ENCODE peak calls at places on chromosomes 7 and 10, in five cellular contexts. G is A549, Q is K562, S is HepG2, L is GM12878. U is an unnamed sample.

GRCh38 chr7:30353932-30354607 is 69.7 kb downstream of the ZNRF2 start:
- DNase-seq in L (no peak), G (no peak), Q (no peak), S (no peak), U (no peak)

GRCh38 chr10:72016608-72017310 is 52.6 kb downstream of the CHST3 start:
- DNase-seq in L (no peak), S (no peak), G (no peak), Q (no peak), U (no peak)

GRCh38 chr7:27147211-27148030 is at the start of gene HOXA6:
- DNase-seq in G (no peak), S (no peak), L (no peak), Q (no peak), U (peak)

GRCh38 chr10:124999433-125000365 is 57.8 kb downstream of the ZRANB1 start:
- DNase-seq in Q (no peak), G (no peak), S (no peak), L (no peak), U (peak)

GRCh38 chr7:41955475-41956243 is 252.8 kb upstream of the INHBA start:
- DNase-seq in G (peak), L (no peak), S (no peak), Q (no peak), U (peak)

GRCh38 chr7:132080967-132081668 is 495.2 kb downstream of the PLXNA4 start:
- DNase-seq in Q (no peak), S (no peak), G (no peak), L (no peak), U (no peak)

GRCh38 chr7:20329389-20330175 is 1.1 kb upstream of the ITGB8 start:
- DNase-seq in S (peak), G (peak), L (peak), Q (peak), U (peak)

GRCh38 chr10:101214446-101215396 is 14.5 kb downstream of the LBX1 start:
- DNase-seq in G (peak), Q (peak), L (no peak), S (peak), U (peak)

GRCh38 chr10:51521605-51522004 is 177.8 kb downstream of the CSTF2T start:
- DNase-seq in S (no peak), L (no peak), G (no peak), Q (no peak), U (no peak)

GRCh38 chr7:158658475-158658874 is 46.1 kb downstream of the NCAPG2 start:
- DNase-seq in L (no peak), S (no peak), G (no peak), Q (no peak), U (no peak)

DNA sequence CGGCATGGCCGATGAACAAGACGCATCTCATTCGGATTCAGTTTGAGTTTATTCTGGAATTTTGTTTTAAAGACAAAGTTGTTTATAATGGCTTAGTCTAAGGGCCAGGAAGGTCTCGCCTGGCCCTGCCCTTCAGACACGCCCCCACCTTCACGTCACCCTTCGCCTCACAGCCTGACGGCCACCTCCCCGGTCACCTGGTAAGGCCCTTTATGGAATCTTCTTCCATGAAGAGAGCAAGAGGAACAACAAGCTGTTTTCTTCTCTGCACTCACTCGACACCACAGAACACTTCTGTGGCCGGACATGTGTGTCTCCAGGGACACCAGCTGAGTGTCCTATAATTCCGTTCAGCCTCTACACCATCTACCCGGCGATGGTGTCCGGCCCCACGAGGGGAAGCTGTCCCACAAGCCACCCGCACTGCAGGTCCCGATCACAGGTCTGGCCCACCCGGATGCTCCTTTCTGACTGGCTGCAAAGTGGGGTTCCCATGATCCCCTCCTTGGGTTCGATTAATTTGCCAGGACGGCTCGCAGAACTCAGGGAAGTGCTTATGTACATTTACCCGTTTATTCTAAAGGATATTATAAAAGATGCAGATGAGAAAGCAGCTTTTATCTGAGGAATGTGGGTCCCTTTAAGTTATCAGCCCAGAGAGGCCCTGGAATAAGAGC is 17.4 kb upstream of the KNDC1 start:
- DNase-seq in G (no peak), Q (no peak), S (no peak), L (no peak), U (no peak)
- TF ChIP-seq MYC in G (no peak), Q (no peak), S (no peak), L (no peak), U (no peak)

GRCh38 chr7:50448823-50449222 is 1.3 kb downstream of the FIGNL1 start:
- DNase-seq in S (no peak), G (no peak), L (no peak), Q (no peak), U (no peak)

GRCh38 chr7:50449881-50450690 is at the start of gene FIGNL1:
- DNase-seq in Q (peak), G (peak), L (peak), S (peak), U (peak)

GRCh38 chr7:50449501-50449880 is 659 bp downstream of the FIGNL1 start:
- DNase-seq in G (no peak), L (no peak), S (no peak), Q (no peak), U (no peak)

GRCh38 chr7:50446542-50446960 is 3.6 kb downstream of the FIGNL1 start:
- DNase-seq in L (peak), G (peak), Q (no peak), S (peak), U (peak)

DNA sequence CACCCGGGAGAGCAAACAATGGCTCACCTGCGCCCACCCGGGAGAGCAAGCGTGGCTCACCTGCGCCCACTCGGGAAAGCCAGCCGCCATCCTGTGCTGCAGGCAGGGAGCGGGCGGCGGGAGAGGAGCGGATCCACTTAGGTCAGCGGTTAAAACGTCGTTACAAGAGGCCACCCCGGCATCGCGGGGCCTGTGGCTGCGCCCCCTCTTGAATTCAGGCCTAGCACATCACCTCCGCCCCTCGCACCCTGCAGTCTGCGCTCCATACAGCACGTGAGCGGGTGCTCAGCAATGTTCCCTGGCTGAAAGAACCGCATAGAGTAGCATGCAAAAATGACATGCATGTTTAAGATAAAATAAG is 521 bp upstream of the FIGNL1 start:
- DNase-seq in S (no peak), G (peak), L (no peak), Q (no peak), U (no peak)
- H3K27ac ChIP-seq in S (no peak), G (peak), L (peak), Q (peak), U (peak)

GRCh38 chr10:61784354-61785131 is 117.0 kb upstream of the ARID5B start:
- DNase-seq in S (no peak), Q (peak), L (no peak), G (no peak), U (no peak)

GRCh38 chr10:61787170-61787569 is 114.3 kb upstream of the ARID5B start:
- DNase-seq in Q (no peak), S (no peak), L (no peak), G (no peak), U (no peak)

GRCh38 chr10:61785410-61786105 is 115.9 kb upstream of the ARID5B start:
- DNase-seq in Q (no peak), L (no peak), S (no peak), G (no peak), U (no peak)

GRCh38 chr10:61789031-61789430 is 112.5 kb upstream of the ARID5B start:
- DNase-seq in G (no peak), S (no peak), L (no peak), Q (no peak), U (no peak)

GRCh38 chr10:61786728-61787127 is 114.8 kb upstream of the ARID5B start:
- DNase-seq in L (peak), Q (no peak), S (no peak), G (no peak), U (peak)
- H3K4me3 ChIP-seq in L (no peak), Q (no peak), S (no peak), G (no peak), U (peak)

GRCh38 chr7:101904019-101904418 is 86.6 kb downstream of the CUX1 start:
- DNase-seq in G (no peak), S (no peak), L (no peak), Q (no peak), U (no peak)
- TF ChIP-seq MYC in G (no peak), S (no peak), L (no peak), Q (no peak), U (no peak)

DNA sequence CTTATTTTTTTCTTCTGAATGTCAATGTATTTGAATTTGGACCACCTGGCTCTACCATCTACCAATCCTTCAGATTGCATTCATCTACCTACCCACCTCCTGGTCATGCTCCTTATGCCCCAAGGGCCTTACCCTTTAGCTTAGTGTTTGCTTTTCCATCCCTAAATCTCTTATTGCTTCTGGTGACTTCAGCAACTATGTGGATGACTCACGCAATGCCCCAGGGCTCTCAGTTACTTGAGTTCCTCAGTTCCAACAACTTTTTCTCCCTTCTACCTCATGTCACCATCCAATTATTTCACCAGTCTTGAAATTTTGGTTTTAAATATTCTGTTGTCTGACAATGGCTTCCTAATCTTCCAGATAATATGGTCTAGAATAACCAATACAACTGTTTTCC is 118.9 kb downstream of the CFAP58 start:
- DNase-seq in L (no peak), Q (no peak), G (peak), S (no peak), U (no peak)
- H3K27ac ChIP-seq in L (no peak), Q (no peak), G (no peak), S (no peak), U (no peak)

GRCh38 chr7:128724743-128725142 is 14.4 kb upstream of the CALU start:
- DNase-seq in L (no peak), G (no peak), Q (no peak), S (no peak), U (no peak)

GRCh38 chr7:128715079-128715478 is 24.1 kb upstream of the CALU start:
- DNase-seq in S (no peak), G (no peak), L (no peak), Q (no peak), U (no peak)

GRCh38 chr7:128713794-128714193 is 25.4 kb upstream of the CALU start:
- DNase-seq in Q (no peak), S (no peak), G (no peak), L (no peak), U (no peak)

GRCh38 chr7:128721376-128721775 is 17.8 kb upstream of the CALU start:
- DNase-seq in L (no peak), S (no peak), G (no peak), Q (no peak), U (no peak)

DNA sequence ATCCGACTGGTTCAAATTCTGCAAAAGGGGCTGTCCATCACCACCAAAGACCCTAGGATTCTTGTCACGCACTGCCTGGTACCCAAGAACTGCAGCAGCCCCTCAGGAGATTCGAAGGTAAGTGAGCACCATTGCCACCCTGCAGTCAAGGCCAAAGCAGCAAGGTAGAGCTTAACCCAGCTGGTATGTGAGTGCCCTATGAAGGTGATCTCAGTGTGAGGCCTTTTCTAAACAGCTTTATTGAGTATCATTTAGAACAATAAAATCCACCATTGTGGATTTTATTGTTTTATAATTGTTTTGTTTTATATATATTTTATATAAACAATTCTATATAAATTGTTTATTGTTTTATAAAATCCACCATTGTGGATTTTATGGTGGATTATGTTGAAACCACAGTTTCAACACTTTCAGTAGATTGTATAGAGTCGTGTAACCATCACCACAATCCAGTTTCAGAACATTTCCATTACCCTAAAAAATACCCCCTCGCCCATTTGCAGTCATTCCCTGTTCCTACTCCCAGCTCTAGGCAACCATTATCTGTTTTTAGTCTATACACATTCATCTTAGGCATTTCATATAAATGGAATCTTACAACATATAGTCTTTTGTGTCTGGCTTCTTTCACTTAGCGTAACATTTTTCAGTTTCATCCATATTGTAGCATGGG is 20.1 kb upstream of the CALU start:
- DNase-seq in S (no peak), Q (no peak), L (no peak), G (no peak), U (no peak)
- H3K4me3 ChIP-seq in S (no peak), Q (no peak), L (no peak), G (no peak), U (no peak)

GRCh38 chr7:749121-749520 is 22.0 kb upstream of the PRKAR1B start:
- DNase-seq in L (no peak), S (no peak), G (no peak), Q (no peak), U (peak)
- TF ChIP-seq MYC in L (no peak), S (no peak), G (no peak), Q (no peak), U (no peak)

GRCh38 chr10:28668363-28669226 is 8.7 kb upstream of the BAMBI start:
- DNase-seq in S (no peak), G (peak), Q (peak), L (no peak), U (peak)
- H3K27ac ChIP-seq in S (no peak), G (peak), Q (no peak), L (no peak), U (no peak)

DNA sequence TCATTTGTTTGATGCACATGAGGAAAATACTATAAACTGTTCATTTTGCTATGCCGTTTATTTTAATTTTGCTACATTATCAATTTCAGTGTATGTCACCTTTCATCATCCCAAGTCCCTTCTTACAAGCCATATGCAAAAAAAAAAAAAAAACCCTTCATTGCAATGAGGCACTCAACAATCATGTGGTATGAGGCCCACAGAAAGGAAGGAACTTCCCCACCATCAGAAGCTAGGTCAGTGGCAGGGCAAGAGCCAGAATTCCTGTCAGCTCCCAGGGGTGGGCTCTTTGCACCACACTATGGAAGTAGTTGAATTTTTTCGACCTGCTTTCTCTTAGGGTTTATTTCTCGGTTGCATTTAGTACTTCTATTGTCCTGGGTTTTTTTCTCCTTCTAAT is 75.4 kb downstream of the NOC3L start:
- DNase-seq in S (no peak), Q (no peak), G (no peak), L (no peak), U (peak)
- H3K4me3 ChIP-seq in S (no peak), Q (no peak), G (no peak), L (no peak), U (no peak)

U was measured in endothelial cell of umbilical vein.